ENCODE peak calls at places on chromosomes 13 and 19, in four cellular contexts. N, M, C and K are unnamed samples.
A peak's percentile ranks its signal among the peaks of the same experiment; 100 is the strongest.

GRCh38 chr13:98921786-98922185 is 56.1 kb downstream of the DOCK9 start:
- DNase-seq in C (no peak), M (no peak), N (no peak), K (no peak)

GRCh38 chr13:87123987-87124784 is 547.0 kb upstream of the SLITRK5 start:
- DNase-seq in C (peak; percentile 0), N (no peak), M (peak; percentile 62), K (no peak)

GRCh38 chr19:14632286-14632685 is 42.4 kb downstream of the ADGRE3 start:
- DNase-seq in M (peak; percentile 45), C (peak; percentile 8), N (no peak), K (no peak)

GRCh38 chr19:14580623-14581237 is 2.2 kb upstream of the CLEC17A start:
- DNase-seq in M (no peak), C (no peak), N (no peak), K (no peak)

GRCh38 chr13:54387607-54388006 is 1359.0 kb downstream of the OLFM4 start:
- DNase-seq in N (no peak), C (no peak), M (no peak), K (no peak)

GRCh38 chr13:32940601-32941000 is 75.6 kb upstream of the KL start:
- DNase-seq in C (no peak), N (no peak), M (no peak), K (no peak)

GRCh38 chr13:23794267-23795161 is 94.7 kb downstream of the MIPEP start:
- DNase-seq in C (no peak), M (no peak), N (no peak), K (no peak)

GRCh38 chr19:15252398-15253018 is 20.3 kb upstream of the EPHX3 start:
- DNase-seq in N (no peak), M (peak; percentile 33), C (no peak), K (no peak)

GRCh38 chr13:22800726-22801401 is 379.9 kb upstream of the SGCG start:
- DNase-seq in M (no peak), C (no peak), N (no peak), K (no peak)

GRCh38 chr19:45681391-45682015 is 10.2 kb downstream of the SNRPD2 start:
- DNase-seq in M (peak; percentile 92), N (peak; percentile 78), C (peak; percentile 96), K (peak; percentile 92)

GRCh38 chr13:20128459-20128927 is 32.4 kb downstream of the GJA3 start:
- DNase-seq in N (no peak), M (no peak), C (peak; percentile 41), K (no peak)

GRCh38 chr13:30666113-30666512 is 48.4 kb downstream of the USPL1 start:
- DNase-seq in N (no peak), M (no peak), C (no peak), K (no peak)

GRCh38 chr19:3556978-3557460 is 367 bp downstream of the MFSD12 start:
- DNase-seq in N (peak; percentile 55), M (no peak), C (peak; percentile 67), K (peak; percentile 57)

GRCh38 chr19:36939153-36939552 is 23.0 kb downstream of the ZNF568 start:
- DNase-seq in N (no peak), C (no peak), M (no peak), K (no peak)

GRCh38 chr19:14183741-14184395 is 22.1 kb downstream of the ADGRL1 start:
- DNase-seq in M (no peak), C (no peak), N (no peak), K (no peak)

GRCh38 chr13:114106526-114106925 is 25.9 kb downstream of the RASA3 start:
- DNase-seq in M (no peak), N (no peak), C (no peak), K (no peak)

GRCh38 chr19:1634242-1634937 is 18.0 kb downstream of the TCF3 start:
- DNase-seq in M (no peak), N (no peak), C (no peak), K (no peak)

GRCh38 chr19:10998045-10998533 is 37.3 kb downstream of the SMARCA4 start:
- DNase-seq in N (no peak), M (no peak), C (no peak), K (no peak)

GRCh38 chr13:51420681-51421476 is 32.0 kb downstream of the INTS6 start:
- DNase-seq in M (no peak), N (no peak), C (no peak), K (no peak)

GRCh38 chr19:49887037-49887652 is 9.5 kb downstream of the IL4I1 start:
- DNase-seq in C (no peak), N (no peak), M (no peak), K (no peak)

GRCh38 chr19:47109541-47110375 is 3.8 kb downstream of the ZC3H4 start:
- DNase-seq in C (peak; percentile 57), M (peak; percentile 60), N (no peak), K (no peak)

GRCh38 chr19:43465468-43466120 is at the start of gene LYPD3:
- DNase-seq in M (no peak), N (no peak), C (peak; percentile 93), K (no peak)

GRCh38 chr13:20144141-20144850 is 16.6 kb downstream of the GJA3 start:
- DNase-seq in C (no peak), N (no peak), M (no peak), K (no peak)

GRCh38 chr19:932647-933552 is 7.1 kb downstream of the ARID3A start:
- DNase-seq in N (no peak), M (peak; percentile 37), C (peak; percentile 31), K (no peak)

GRCh38 chr19:46818812-46819211 is 30.4 kb upstream of the SLC1A5 start:
- DNase-seq in M (peak; percentile 69), C (no peak), N (no peak), K (no peak)

GRCh38 chr19:17470204-17470841 is at the start of gene SLC27A1:
- DNase-seq in M (peak; percentile 96), C (peak; percentile 97), N (peak; percentile 80), K (peak; percentile 85)

GRCh38 chr19:52115526-52116053 is 20.0 kb upstream of the ZNF841 start:
- DNase-seq in N (no peak), C (no peak), M (no peak), K (no peak)

GRCh38 chr19:55526216-55527196 is 10.4 kb downstream of the SBK2 start:
- DNase-seq in M (peak; percentile 95), C (peak; percentile 81), N (no peak), K (no peak)

GRCh38 chr13:65310663-65311328 is 1919.3 kb downstream of the PCDH9 start:
- DNase-seq in C (no peak), M (no peak), N (no peak), K (no peak)

GRCh38 chr19:6737873-6738725 is 719 bp upstream of the GPR108 start:
- DNase-seq in M (peak; percentile 84), C (peak; percentile 80), N (peak; percentile 65), K (peak; percentile 63)

GRCh38 chr13:99386495-99386894 is 79.3 kb upstream of the GPR183 start:
- DNase-seq in M (no peak), N (no peak), C (no peak), K (no peak)

GRCh38 chr19:6521718-6522646 is 8.8 kb upstream of the TNFSF9 start:
- DNase-seq in C (no peak), M (no peak), N (peak; percentile 29), K (peak; percentile 70)

GRCh38 chr13:29908917-29909755 is 58.7 kb upstream of the UBL3 start:
- DNase-seq in N (no peak), C (no peak), M (no peak), K (no peak)